ENCODE peak calls at places on chromosomes 3 and 15, in six cellular contexts. I, H, C, X, S and K are unnamed samples.

GRCh38 chr3:138440137-138440536 is 5.7 kb downstream of the ESYT3 start:
- DNase-seq in I (no peak), H (no peak), C (peak; percentile 54), X (peak; percentile 85), S (no peak), K (no peak)

GRCh38 chr3:97481416-97481815 is 283.1 kb upstream of the ARL6 start:
- DNase-seq in I (no peak), H (no peak), C (no peak), X (no peak), S (no peak), K (no peak)

GRCh38 chr15:93428807-93429351 is 339.9 kb upstream of the RGMA start:
- DNase-seq in I (no peak), H (no peak), C (no peak), X (no peak), S (no peak), K (no peak)

GRCh38 chr3:68941055-68941454 is 8.7 kb upstream of the TAFA4 start:
- DNase-seq in I (no peak), H (no peak), C (no peak), X (no peak), S (no peak), K (no peak)

GRCh38 chr3:72820405-72820804 is 27.8 kb downstream of the SHQ1 start:
- DNase-seq in I (no peak), H (no peak), C (peak; percentile 52), X (no peak), S (no peak), K (no peak)

GRCh38 chr3:16550676-16551341 is 37.3 kb upstream of the RFTN1 start:
- DNase-seq in I (peak; percentile 57), H (peak; percentile 60), C (peak; percentile 85), X (peak; percentile 81), S (peak; percentile 80), K (peak; percentile 63)

GRCh38 chr3:137692803-137693431 is 71.2 kb upstream of the SOX14 start:
- DNase-seq in I (no peak), H (no peak), C (peak; percentile 22), X (peak; percentile 75), S (no peak), K (no peak)

GRCh38 chr3:121834079-121834730 is 655 bp downstream of the IQCB1 start:
- DNase-seq in I (no peak), H (no peak), C (peak; percentile 2), X (peak; percentile 26), S (peak; percentile 29), K (peak; percentile 1)

GRCh38 chr15:61916104-61916503 is 144.1 kb downstream of the VPS13C start:
- DNase-seq in I (no peak), H (no peak), C (peak; percentile 61), X (peak; percentile 12), S (no peak), K (no peak)

GRCh38 chr3:63914312-63914711 is 2.1 kb upstream of the SCAANT1 start:
- DNase-seq in I (no peak), H (no peak), C (peak; percentile 34), X (no peak), S (no peak), K (no peak)

GRCh38 chr3:54067060-54067459 is 55.3 kb upstream of the CACNA2D3 start:
- DNase-seq in I (no peak), H (no peak), C (no peak), X (no peak), S (no peak), K (no peak)

GRCh38 chr3:89954135-89954534 is 846.7 kb downstream of the EPHA3 start:
- DNase-seq in I (no peak), H (no peak), C (no peak), X (no peak), S (no peak), K (no peak)

GRCh38 chr15:91866971-91867372 is 13.5 kb downstream of the SLCO3A1 start:
- DNase-seq in I (no peak), H (no peak), C (no peak), X (peak; percentile 28), S (no peak), K (no peak)

GRCh38 chr3:32238027-32238815 is at the start of gene CMTM8:
- DNase-seq in I (no peak), H (peak; percentile 49), C (peak; percentile 33), X (peak; percentile 80), S (peak; percentile 70), K (peak; percentile 43)

GRCh38 chr3:14863324-14864100 is 44.8 kb downstream of the FGD5 start:
- DNase-seq in I (no peak), H (no peak), C (no peak), X (no peak), S (no peak), K (no peak)